ENCODE peak calls at places on chromosomes 3 and 15, in six cellular contexts. One of them, this sample, is unnamed.

GRCh38 chr3:105691053-105691452 is 177.8 kb downstream of the CBLB start:
- DNase-seq in HCT116: no peak
- DNase-seq in right lobe of liver: no peak
- DNase-seq in uterus: no peak
- DNase-seq in A549: no peak
- DNase-seq in esophagus squamous epithelium: no peak
- DNase-seq in this sample: no peak

GRCh38 chr3:73228425-73228824 is 167.0 kb downstream of the EBLN2 start:
- DNase-seq in HCT116: no peak
- DNase-seq in right lobe of liver: no peak
- DNase-seq in uterus: no peak
- DNase-seq in A549: no peak
- DNase-seq in esophagus squamous epithelium: no peak
- DNase-seq in this sample: no peak

GRCh38 chr3:9396301-9396631 is 1.1 kb upstream of the SETD5 start:
- DNase-seq in HCT116: peak
- DNase-seq in right lobe of liver: no peak
- DNase-seq in uterus: peak
- DNase-seq in A549: peak
- DNase-seq in esophagus squamous epithelium: peak
- DNase-seq in this sample: peak

GRCh38 chr15:66634540-66634939 is 67.5 kb upstream of the SMAD6 start:
- DNase-seq in HCT116: no peak
- DNase-seq in right lobe of liver: no peak
- DNase-seq in uterus: no peak
- DNase-seq in A549: no peak
- DNase-seq in esophagus squamous epithelium: no peak
- DNase-seq in this sample: no peak

GRCh38 chr3:136546718-136547117 is 205.5 kb downstream of the STAG1 start:
- DNase-seq in HCT116: peak
- DNase-seq in right lobe of liver: no peak
- DNase-seq in uterus: no peak
- DNase-seq in A549: no peak
- DNase-seq in esophagus squamous epithelium: no peak
- DNase-seq in this sample: no peak

GRCh38 chr3:136699271-136699828 is 52.8 kb downstream of the STAG1 start:
- DNase-seq in HCT116: no peak
- DNase-seq in right lobe of liver: no peak
- DNase-seq in uterus: no peak
- DNase-seq in A549: no peak
- DNase-seq in esophagus squamous epithelium: no peak
- DNase-seq in this sample: no peak

GRCh38 chr3:143737065-143737464 is 111.2 kb downstream of the SLC9A9 start:
- DNase-seq in HCT116: no peak
- DNase-seq in right lobe of liver: no peak
- DNase-seq in uterus: no peak
- DNase-seq in A549: no peak
- DNase-seq in esophagus squamous epithelium: no peak
- DNase-seq in this sample: no peak

GRCh38 chr3:72022027-72022426 is 237.1 kb upstream of the PROK2 start:
- DNase-seq in HCT116: no peak
- DNase-seq in right lobe of liver: no peak
- DNase-seq in uterus: no peak
- DNase-seq in A549: no peak
- DNase-seq in esophagus squamous epithelium: no peak
- DNase-seq in this sample: no peak

GRCh38 chr3:134317106-134317947 is 56.9 kb downstream of the AMOTL2 start:
- DNase-seq in HCT116: no peak
- DNase-seq in right lobe of liver: no peak
- DNase-seq in uterus: no peak
- DNase-seq in A549: no peak
- DNase-seq in esophagus squamous epithelium: no peak
- DNase-seq in this sample: no peak

GRCh38 chr3:170680593-170680992 is 94.7 kb upstream of the SLC7A14 start:
- DNase-seq in HCT116: no peak
- DNase-seq in right lobe of liver: no peak
- DNase-seq in uterus: no peak
- DNase-seq in A549: no peak
- DNase-seq in esophagus squamous epithelium: no peak
- DNase-seq in this sample: no peak

GRCh38 chr15:39188314-39188713 is 392.6 kb upstream of the THBS1 start:
- DNase-seq in HCT116: no peak
- DNase-seq in right lobe of liver: no peak
- DNase-seq in uterus: no peak
- DNase-seq in A549: no peak
- DNase-seq in esophagus squamous epithelium: no peak
- DNase-seq in this sample: no peak

GRCh38 chr15:79523266-79523665 is 91.1 kb downstream of the MINAR1 start:
- DNase-seq in HCT116: no peak
- DNase-seq in right lobe of liver: no peak
- DNase-seq in uterus: no peak
- DNase-seq in A549: no peak
- DNase-seq in esophagus squamous epithelium: no peak
- DNase-seq in this sample: no peak

GRCh38 chr3:52277972-52278509 is 408 bp downstream of the WDR82 start:
- DNase-seq in HCT116: no peak
- DNase-seq in right lobe of liver: no peak
- DNase-seq in uterus: peak
- DNase-seq in A549: peak
- DNase-seq in esophagus squamous epithelium: no peak
- DNase-seq in this sample: peak

GRCh38 chr15:94587071-94587470 is 355.7 kb downstream of the MCTP2 start:
- DNase-seq in HCT116: no peak
- DNase-seq in right lobe of liver: no peak
- DNase-seq in uterus: no peak
- DNase-seq in A549: no peak
- DNase-seq in esophagus squamous epithelium: no peak
- DNase-seq in this sample: no peak

GRCh38 chr15:58701376-58701775 is 48.1 kb downstream of the ADAM10 start:
- DNase-seq in HCT116: no peak
- DNase-seq in right lobe of liver: no peak
- DNase-seq in uterus: no peak
- DNase-seq in A549: no peak
- DNase-seq in esophagus squamous epithelium: no peak
- DNase-seq in this sample: no peak

GRCh38 chr3:16204751-16205150 is 30.3 kb downstream of the GALNT15 start:
- DNase-seq in HCT116: no peak
- DNase-seq in right lobe of liver: no peak
- DNase-seq in uterus: no peak
- DNase-seq in A549: no peak
- DNase-seq in esophagus squamous epithelium: no peak
- DNase-seq in this sample: no peak

GRCh38 chr3:122923611-122924010 is 104.0 kb downstream of the SEMA5B start:
- DNase-seq in HCT116: no peak
- DNase-seq in right lobe of liver: no peak
- DNase-seq in uterus: no peak
- DNase-seq in A549: no peak
- DNase-seq in esophagus squamous epithelium: no peak
- DNase-seq in this sample: no peak

GRCh38 chr15:40340038-40340739 is 550 bp downstream of the CCDC9B start:
- DNase-seq in HCT116: no peak
- DNase-seq in right lobe of liver: peak
- DNase-seq in uterus: peak
- DNase-seq in A549: no peak
- DNase-seq in esophagus squamous epithelium: no peak
- DNase-seq in this sample: peak

GRCh38 chr15:49814709-49815108 is 193.9 kb downstream of the DTWD1 start:
- DNase-seq in HCT116: no peak
- DNase-seq in right lobe of liver: no peak
- DNase-seq in uterus: no peak
- DNase-seq in A549: no peak
- DNase-seq in esophagus squamous epithelium: no peak
- DNase-seq in this sample: no peak

GRCh38 chr3:139288266-139288821 is 55.5 kb upstream of the MRPS22 start:
- DNase-seq in HCT116: no peak
- DNase-seq in right lobe of liver: peak
- DNase-seq in uterus: peak
- DNase-seq in A549: no peak
- DNase-seq in esophagus squamous epithelium: no peak
- DNase-seq in this sample: peak

GRCh38 chr15:86162172-86162591 is 82.5 kb downstream of the AGBL1 start:
- DNase-seq in HCT116: no peak
- DNase-seq in right lobe of liver: no peak
- DNase-seq in uterus: no peak
- DNase-seq in A549: no peak
- DNase-seq in esophagus squamous epithelium: no peak
- DNase-seq in this sample: no peak
- TF ChIP-seq POLR2A in HCT116: no peak
- TF ChIP-seq POLR2A in right lobe of liver: no peak
- TF ChIP-seq POLR2A in uterus: no peak
- TF ChIP-seq POLR2A in A549: no peak
- TF ChIP-seq POLR2A in esophagus squamous epithelium: no peak
- TF ChIP-seq POLR2A in this sample: no peak

GRCh38 chr15:101244039-101244781 is 7.6 kb downstream of the CHSY1 start:
- DNase-seq in HCT116: no peak
- DNase-seq in right lobe of liver: no peak
- DNase-seq in uterus: no peak
- DNase-seq in A549: no peak
- DNase-seq in esophagus squamous epithelium: no peak
- DNase-seq in this sample: no peak
- H3K4me3 ChIP-seq in HCT116: no peak
- H3K4me3 ChIP-seq in right lobe of liver: no peak
- H3K4me3 ChIP-seq in uterus: no peak
- H3K4me3 ChIP-seq in A549: no peak
- H3K4me3 ChIP-seq in esophagus squamous epithelium: no peak
- H3K4me3 ChIP-seq in this sample: no peak

DNA sequence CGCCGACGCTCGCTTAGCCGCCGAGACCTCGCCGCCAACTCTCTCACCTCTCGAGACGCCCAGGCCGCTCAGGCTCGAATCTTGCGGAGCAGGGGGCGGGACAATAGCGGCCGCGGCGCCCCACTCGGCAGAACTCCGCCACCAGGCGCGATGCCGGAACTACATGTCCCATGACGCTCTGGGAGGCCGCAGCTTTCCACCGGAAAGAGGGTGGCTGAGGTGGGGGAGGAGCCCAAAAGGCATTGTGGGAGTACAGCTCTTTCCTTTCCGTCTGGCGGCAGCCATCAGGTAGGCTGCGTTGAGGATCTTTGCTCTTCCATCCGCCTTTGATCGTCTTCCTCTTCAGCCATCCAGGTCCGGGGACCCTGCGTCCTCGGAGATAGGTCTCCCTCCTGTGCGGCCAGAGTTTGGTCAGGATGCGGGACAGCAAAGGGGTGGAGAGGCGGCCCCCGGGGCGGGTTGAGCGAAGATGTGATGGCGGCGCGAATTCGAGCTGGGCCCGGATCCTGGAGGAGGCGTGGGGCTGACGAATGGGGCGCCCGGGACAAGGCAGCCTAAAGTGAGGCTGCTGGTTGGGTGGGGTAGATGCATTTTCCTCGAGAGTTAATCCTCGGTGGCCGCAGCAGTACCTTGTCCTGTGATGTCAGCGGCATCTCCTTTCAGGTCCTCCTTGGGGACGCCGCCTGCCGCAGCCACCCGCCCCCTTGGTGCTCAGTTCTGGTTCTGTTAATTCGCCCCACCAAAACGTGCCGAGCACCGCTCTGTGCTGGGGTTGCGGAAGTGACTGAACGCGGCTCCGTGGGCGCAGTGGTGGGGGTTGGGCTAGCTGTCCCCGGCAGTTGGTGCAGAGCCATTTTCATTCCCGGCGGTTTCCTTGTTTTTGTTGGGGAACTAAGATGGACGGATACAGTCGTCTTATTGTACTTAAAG is at the start of the genes NKIRAS1 and RPL15:
- DNase-seq in HCT116: peak
- DNase-seq in right lobe of liver: peak
- DNase-seq in uterus: peak
- DNase-seq in A549: peak
- DNase-seq in esophagus squamous epithelium: peak
- DNase-seq in this sample: peak
- TF ChIP-seq POLR2A in HCT116: peak
- TF ChIP-seq POLR2A in right lobe of liver: peak
- TF ChIP-seq POLR2A in uterus: peak
- TF ChIP-seq POLR2A in A549: peak
- TF ChIP-seq POLR2A in esophagus squamous epithelium: peak
- TF ChIP-seq POLR2A in this sample: peak

GRCh38 chr3:128491900-128492352 is 1.1 kb downstream of the GATA2 start:
- DNase-seq in HCT116: no peak
- DNase-seq in right lobe of liver: no peak
- DNase-seq in uterus: peak
- DNase-seq in A549: no peak
- DNase-seq in esophagus squamous epithelium: no peak
- DNase-seq in this sample: no peak

GRCh38 chr3:128493221-128494151 is 485 bp upstream of the GATA2 start:
- DNase-seq in HCT116: no peak
- DNase-seq in right lobe of liver: no peak
- DNase-seq in uterus: peak
- DNase-seq in A549: no peak
- DNase-seq in esophagus squamous epithelium: no peak
- DNase-seq in this sample: no peak

GRCh38 chr3:128494152-128494650 is 1.2 kb upstream of the GATA2 start:
- DNase-seq in HCT116: no peak
- DNase-seq in right lobe of liver: no peak
- DNase-seq in uterus: peak
- DNase-seq in A549: no peak
- DNase-seq in esophagus squamous epithelium: no peak
- DNase-seq in this sample: peak

GRCh38 chr3:128491071-128491899 is 1.7 kb downstream of the GATA2 start:
- DNase-seq in HCT116: no peak
- DNase-seq in right lobe of liver: no peak
- DNase-seq in uterus: peak
- DNase-seq in A549: no peak
- DNase-seq in esophagus squamous epithelium: no peak
- DNase-seq in this sample: peak

DNA sequence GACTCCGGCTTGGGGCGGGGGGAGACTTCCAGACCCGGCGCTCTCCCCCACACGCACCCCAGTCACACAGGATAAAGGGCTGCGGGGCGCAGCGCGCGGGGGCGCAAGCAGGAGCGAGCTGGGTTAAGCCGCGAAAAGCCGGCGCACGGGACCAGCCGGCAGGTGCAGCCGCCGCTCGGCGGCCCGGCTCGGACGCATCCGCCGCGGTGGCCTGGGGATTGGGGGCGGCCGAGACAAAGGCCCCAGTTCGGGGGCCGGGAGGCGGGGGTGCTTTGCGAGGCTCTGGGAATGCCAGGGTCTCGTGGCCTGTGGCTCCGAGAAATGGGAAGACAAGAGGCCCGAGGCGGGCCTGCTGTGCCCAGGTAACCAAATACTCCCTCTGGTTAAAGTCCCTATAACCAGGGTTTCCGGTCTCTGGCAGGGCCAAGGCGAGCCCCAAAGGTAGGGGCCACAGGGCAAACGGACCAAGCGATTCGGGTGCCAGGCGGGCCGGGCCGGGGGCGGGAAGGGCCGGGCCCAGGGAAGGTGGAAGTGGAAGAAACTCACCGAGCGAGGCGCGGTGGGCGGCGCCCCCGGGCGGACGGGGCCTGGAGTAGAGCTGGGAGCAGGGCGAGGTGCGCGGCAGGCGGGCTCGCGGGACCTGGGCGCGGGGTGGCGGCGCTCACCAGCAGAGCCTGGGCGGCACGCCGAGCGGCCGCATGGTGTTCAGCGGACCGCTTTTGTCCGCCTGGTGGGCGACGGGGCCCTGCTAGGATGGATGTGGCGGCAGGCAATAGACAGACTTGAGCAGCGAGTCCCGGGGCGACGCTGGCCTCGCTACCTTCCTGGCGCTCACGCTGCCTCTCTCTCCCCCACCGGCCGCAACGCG is at the start of gene GATA2:
- DNase-seq in HCT116: no peak
- DNase-seq in right lobe of liver: no peak
- DNase-seq in uterus: peak
- DNase-seq in A549: no peak
- DNase-seq in esophagus squamous epithelium: no peak
- DNase-seq in this sample: no peak
- H3K4me3 ChIP-seq in HCT116: no peak
- H3K4me3 ChIP-seq in right lobe of liver: no peak
- H3K4me3 ChIP-seq in uterus: peak
- H3K4me3 ChIP-seq in A549: no peak
- H3K4me3 ChIP-seq in esophagus squamous epithelium: peak
- H3K4me3 ChIP-seq in this sample: no peak